ENCODE peak calls at places on chromosome 2, in six cellular contexts. I, R, B, Z, Y and K are unnamed samples. For H3K4me1, the result is how much of the 10 kb centered on the place peaks cover.

GRCh38 chr2:219250044-219250781 is 2.8 kb upstream of the TUBA4B start:
- DNase-seq in I (no peak), R (no peak), B (peak), Z (no peak), Y (no peak), K (no peak)

GRCh38 chr2:167607211-167607610 is 640.2 kb downstream of the STK39 start:
- DNase-seq in I (no peak), R (no peak), B (no peak), Z (no peak), Y (no peak), K (no peak)

GRCh38 chr2:10668402-10669012 is 21.3 kb downstream of the NOL10 start:
- DNase-seq in I (peak), R (peak), B (no peak), Z (no peak), Y (no peak), K (no peak)

GRCh38 chr2:178273787-178274360 is 79.6 kb downstream of the OSBPL6 start:
- DNase-seq in I (no peak), R (no peak), B (no peak), Z (no peak), Y (no peak), K (no peak)

GRCh38 chr2:157245441-157246211 is 11.9 kb upstream of the GALNT5 start:
- DNase-seq in I (no peak), R (no peak), B (no peak), Z (no peak), Y (no peak), K (no peak)

GRCh38 chr2:86275962-86276361 is 61.5 kb downstream of the REEP1 start:
- DNase-seq in I (no peak), R (no peak), B (no peak), Z (no peak), Y (peak), K (no peak)

GRCh38 chr2:216083464-216084279 is 2.0 kb downstream of the TMEM169 start:
- DNase-seq in I (peak), R (peak), B (no peak), Z (no peak), Y (no peak), K (no peak)

GRCh38 chr2:134127496-134127895 is 126.4 kb upstream of the MGAT5 start:
- DNase-seq in I (no peak), R (no peak), B (no peak), Z (no peak), Y (peak), K (no peak)

GRCh38 chr2:187698374-187699110 is 144.3 kb upstream of the TFPI start:
- DNase-seq in I (no peak), R (no peak), B (no peak), Z (no peak), Y (no peak), K (no peak)

GRCh38 chr2:23656597-23656973 is 270.3 kb downstream of the ATAD2B start:
- DNase-seq in I (no peak), R (no peak), B (no peak), Z (no peak), Y (no peak), K (no peak)

GRCh38 chr2:170434900-170435640 is 257.1 kb downstream of the MYO3B start:
- DNase-seq in I (no peak), R (no peak), B (no peak), Z (no peak), Y (no peak), K (no peak)

GRCh38 chr2:216571909-216572513 is 61.2 kb upstream of the IGFBP2 start:
- DNase-seq in I (no peak), R (no peak), B (no peak), Z (no peak), Y (no peak), K (no peak)

GRCh38 chr2:129673881-129674513 is 305.5 kb upstream of the RAB6C start:
- DNase-seq in I (no peak), R (no peak), B (no peak), Z (no peak), Y (no peak), K (no peak)

GRCh38 chr2:69149631-69150215 is 136.7 kb downstream of the ANTXR1 start:
- DNase-seq in I (peak), R (peak), B (no peak), Z (no peak), Y (no peak), K (peak)

GRCh38 chr2:24984912-24985311 is 13.2 kb upstream of the DNAJC27 start:
- DNase-seq in I (no peak), R (peak), B (no peak), Z (no peak), Y (no peak), K (peak)

GRCh38 chr2:18232731-18233438 is 327.6 kb downstream of the RDH14 start:
- DNase-seq in I (no peak), R (no peak), B (no peak), Z (no peak), Y (no peak), K (no peak)

GRCh38 chr2:36459725-36460137 is 104.2 kb downstream of the CRIM1 start:
- DNase-seq in I (peak), R (peak), B (peak), Z (no peak), Y (no peak), K (peak)

GRCh38 chr2:179541586-179541985 is 277.0 kb upstream of the SESTD1 start:
- DNase-seq in I (no peak), R (no peak), B (no peak), Z (no peak), Y (no peak), K (no peak)

GRCh38 chr2:208369091-208369490 is 37.5 kb upstream of the PTH2R start:
- DNase-seq in I (no peak), R (no peak), B (no peak), Z (no peak), Y (no peak), K (no peak)

GRCh38 chr2:113723411-113723810 is 33.0 kb downstream of the SLC35F5 start:
- DNase-seq in I (no peak), R (no peak), B (no peak), Z (no peak), Y (no peak), K (no peak)

GRCh38 chr2:113720167-113720566 is 36.3 kb downstream of the SLC35F5 start:
- DNase-seq in I (no peak), R (peak), B (no peak), Z (no peak), Y (no peak), K (no peak)

DNA sequence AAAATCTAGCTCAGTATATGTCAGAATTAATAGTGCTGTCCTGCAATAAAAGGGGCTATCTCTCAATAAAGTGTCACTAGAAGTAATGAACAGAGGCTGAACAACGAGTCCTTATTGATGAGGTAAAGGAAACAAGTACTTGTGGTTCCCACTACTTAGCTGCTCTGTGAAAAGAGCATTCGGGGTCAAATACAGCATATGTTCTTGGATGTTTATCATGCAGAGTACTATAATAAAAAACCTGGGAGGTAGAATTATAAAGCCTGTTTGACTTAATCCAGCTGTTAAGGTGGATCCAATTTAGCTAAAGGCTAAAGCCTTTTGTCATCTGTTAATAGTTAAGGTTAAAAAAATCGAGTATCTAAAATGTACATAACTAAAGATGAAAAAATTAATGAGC is 32.4 kb downstream of the SLC35F5 start:
- DNase-seq in I (no peak), R (no peak), B (no peak), Z (no peak), Y (no peak), K (no peak)
- H3K4me1 ChIP-seq in I (under half), R (under half), B (under half), Z (under half), Y (under half), K (under half)

DNA sequence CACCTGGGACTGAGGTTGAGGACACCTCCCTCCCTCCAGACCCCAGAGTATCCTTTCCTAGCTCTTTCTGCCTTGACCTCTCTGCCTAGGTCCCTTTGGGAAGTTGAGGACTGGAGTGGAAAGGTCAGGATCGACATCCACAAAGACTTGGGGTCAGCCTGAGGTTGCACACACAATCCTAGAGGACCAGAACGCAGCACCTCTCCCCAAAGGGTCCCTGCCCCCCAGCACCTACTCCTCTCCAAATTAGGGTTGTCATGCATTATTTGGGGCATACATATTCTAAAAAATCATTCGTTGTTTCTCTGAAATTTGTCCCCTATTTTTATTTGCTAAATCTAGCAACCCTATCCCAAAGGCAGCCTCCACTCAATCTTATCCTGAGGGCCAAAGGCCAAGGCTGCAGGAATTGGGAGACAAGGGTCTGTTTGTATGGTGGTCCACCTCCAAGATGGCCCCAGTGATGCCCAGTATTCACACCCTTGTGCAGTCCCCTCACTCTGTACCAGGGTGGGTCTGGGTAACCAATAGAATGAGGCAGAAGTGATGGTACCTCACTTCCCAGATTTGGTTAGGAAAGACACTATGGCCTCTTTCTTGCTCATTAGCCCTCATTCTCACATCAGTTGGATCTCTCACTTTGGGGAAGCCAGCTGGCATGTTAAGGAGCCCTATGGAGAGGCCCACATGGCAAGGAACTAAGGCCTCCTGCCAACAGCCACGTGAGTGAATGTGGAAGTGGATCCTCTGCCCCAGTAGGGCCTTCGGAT is 3.5 kb upstream of the CHRNG start:
- DNase-seq in I (no peak), R (no peak), B (no peak), Z (no peak), Y (no peak), K (no peak)
- H3K4me1 ChIP-seq in I (under half), R (under half), B (under half), Z (under half), Y (under half), K (under half)

DNA sequence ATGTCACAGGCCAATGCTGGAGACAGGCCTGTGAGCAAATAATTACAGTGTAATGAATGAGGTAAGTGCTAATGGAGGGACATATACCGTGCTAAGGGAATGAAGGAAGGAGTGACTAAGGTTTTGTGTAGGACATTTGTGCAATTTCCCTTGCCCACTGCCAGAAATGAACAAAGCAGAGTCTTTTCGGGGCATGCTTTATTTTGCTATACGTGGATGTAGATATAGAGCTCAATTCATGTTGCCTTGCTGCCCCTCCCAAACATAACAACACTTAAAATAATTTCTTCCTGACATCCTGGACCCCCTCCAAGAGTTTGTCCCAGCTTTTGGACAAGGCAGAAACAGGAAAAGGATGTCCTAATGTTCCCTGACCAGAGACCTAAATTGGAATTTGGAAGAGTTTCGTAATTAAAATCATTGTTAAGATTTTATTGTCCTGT is 23.7 kb upstream of the CD28 start:
- DNase-seq in I (no peak), R (no peak), B (no peak), Z (no peak), Y (no peak), K (no peak)
- H3K4me1 ChIP-seq in I (under half), R (under half), B (under half), Z (half or more), Y (under half), K (under half)

GRCh38 chr2:144350151-144350802 is 169.6 kb downstream of the ZEB2 start:
- DNase-seq in I (no peak), R (peak), B (no peak), Z (no peak), Y (no peak), K (no peak)
- H3K4me1 ChIP-seq in I (under half), R (under half), B (under half), Z (under half), Y (under half), K (under half)

GRCh38 chr2:74502720-74503505 is 3.5 kb upstream of the LBX2 start:
- DNase-seq in I (peak), R (peak), B (peak), Z (peak), Y (peak), K (peak)

GRCh38 chr2:74502147-74502719 is 2.8 kb upstream of the LBX2 start:
- DNase-seq in I (no peak), R (peak), B (peak), Z (peak), Y (no peak), K (peak)

GRCh38 chr2:74499940-74500577 is 656 bp upstream of the LBX2 start:
- DNase-seq in I (no peak), R (no peak), B (peak), Z (peak), Y (no peak), K (no peak)

GRCh38 chr2:74500578-74500946 is 1.2 kb upstream of the LBX2 start:
- DNase-seq in I (no peak), R (no peak), B (peak), Z (no peak), Y (no peak), K (no peak)

DNA sequence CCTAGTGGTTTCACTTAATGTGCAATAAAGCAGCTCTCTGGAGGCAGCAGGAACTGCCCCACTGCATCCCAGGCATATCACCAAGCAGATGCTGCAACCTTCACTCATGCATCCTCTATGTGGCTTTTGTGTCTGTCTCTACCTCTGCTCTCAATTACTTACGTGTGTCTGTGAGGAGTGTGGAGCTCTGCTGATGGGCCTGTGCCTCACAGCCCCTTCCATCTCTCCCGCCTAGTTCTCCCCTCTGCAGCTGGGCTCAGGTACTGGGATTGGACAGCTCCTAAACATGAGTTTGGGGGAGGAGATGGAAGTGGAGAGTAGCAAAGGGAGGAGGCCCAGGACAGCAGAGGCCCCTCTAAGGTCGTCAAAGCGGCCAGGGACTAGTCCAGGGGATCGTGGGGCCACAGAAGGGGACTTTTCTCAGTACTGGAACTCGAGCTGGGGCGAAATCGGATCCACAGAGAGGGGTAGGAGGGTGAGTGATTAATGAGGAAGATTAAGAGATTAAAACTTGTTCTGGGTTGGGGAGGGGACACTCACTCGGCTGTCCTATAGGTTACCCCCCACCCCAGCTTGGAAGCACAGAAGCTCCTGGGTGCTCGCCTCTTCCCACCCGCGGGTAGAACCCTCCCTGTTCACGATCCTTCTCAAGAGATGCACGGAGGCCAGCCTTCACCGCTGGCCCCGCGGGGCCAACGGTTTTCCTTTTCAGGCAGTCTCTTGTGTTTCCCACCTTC is 2.1 kb upstream of the LBX2 start:
- DNase-seq in I (no peak), R (peak), B (peak), Z (peak), Y (no peak), K (no peak)
- H3K4me1 ChIP-seq in I (under half), R (under half), B (half or more), Z (half or more), Y (under half), K (half or more)

GRCh38 chr2:55160422-55160821 is 71.7 kb downstream of the CLHC1 start:
- DNase-seq in I (no peak), R (no peak), B (no peak), Z (no peak), Y (no peak), K (no peak)

GRCh38 chr2:55163258-55163657 is 68.8 kb downstream of the CLHC1 start:
- DNase-seq in I (no peak), R (no peak), B (no peak), Z (no peak), Y (no peak), K (no peak)

GRCh38 chr2:55159752-55160151 is 72.3 kb downstream of the CLHC1 start:
- DNase-seq in I (no peak), R (no peak), B (no peak), Z (no peak), Y (no peak), K (no peak)

GRCh38 chr2:55162284-55163006 is 69.6 kb downstream of the CLHC1 start:
- DNase-seq in I (no peak), R (peak), B (no peak), Z (no peak), Y (no peak), K (no peak)

GRCh38 chr2:55161295-55162210 is 70.5 kb downstream of the CLHC1 start:
- DNase-seq in I (no peak), R (no peak), B (no peak), Z (peak), Y (no peak), K (no peak)
- H3K4me1 ChIP-seq in I (under half), R (under half), B (under half), Z (half or more), Y (under half), K (under half)